ENCODE peak calls at places on chromosomes 3 and 15, in six cellular contexts. U is activated T-cell treated with anti-CD3 and anti-CD28 coated beads for 1 hour, D is transverse colon, Q is foreskin fibroblast, B is AG04450, W is progenitor cell of endocrine pancreas. X is an unnamed sample.

GRCh38 chr3:58041826-58042324 is 33.7 kb downstream of the FLNB start:
- DNase-seq in W (no peak), B (peak; percentile 71), D (no peak), U (no peak), Q (no peak), X (no peak)

GRCh38 chr3:10553586-10554235 is 48.3 kb upstream of the ATP2B2 start:
- DNase-seq in B (no peak), D (no peak), U (no peak), Q (no peak), W (no peak), X (no peak)

GRCh38 chr3:106542101-106542769 is 673.4 kb upstream of the CBLB start:
- DNase-seq in Q (no peak), W (no peak), D (no peak), B (peak; percentile 15), U (no peak), X (no peak)

GRCh38 chr3:115657168-115657567 is 33.9 kb downstream of the GAP43 start:
- DNase-seq in W (no peak), D (no peak), U (no peak), B (no peak), Q (no peak), X (no peak)

GRCh38 chr3:186705882-186706780 is 11.0 kb upstream of the KNG1 start:
- DNase-seq in B (no peak), Q (no peak), W (no peak), D (no peak), U (no peak), X (no peak)

GRCh38 chr3:100033184-100033583 is 81.1 kb downstream of the FILIP1L start:
- DNase-seq in B (peak; percentile 73), Q (no peak), D (no peak), U (no peak), W (no peak), X (no peak)

GRCh38 chr3:47162695-47163022 is 1.3 kb downstream of the SETD2 start:
- DNase-seq in Q (no peak), B (no peak), U (no peak), W (no peak), D (no peak), X (no peak)

GRCh38 chr15:53936137-53936536 is 42.1 kb upstream of the UNC13C start:
- DNase-seq in Q (no peak), B (no peak), U (no peak), D (no peak), W (no peak), X (no peak)

GRCh38 chr3:11954312-11954934 is 49.8 kb upstream of the SYN2 start:
- DNase-seq in D (peak; percentile 58), B (no peak), W (no peak), U (no peak), Q (no peak), X (no peak)

GRCh38 chr15:60396964-60397771 is 618 bp downstream of the ANXA2 start:
- DNase-seq in D (peak; percentile 86), Q (peak; percentile 74), W (peak; percentile 65), U (peak; percentile 19), B (no peak), X (peak; percentile 85)

GRCh38 chr15:89419370-89419984 is 76.9 kb downstream of the RHCG start:
- DNase-seq in W (peak; percentile 77), D (no peak), B (no peak), Q (no peak), U (no peak), X (no peak)

GRCh38 chr3:16240229-16241023 is 24.3 kb downstream of the DPH3 start:
- DNase-seq in D (no peak), Q (peak; percentile 77), B (no peak), W (no peak), U (no peak), X (no peak)

GRCh38 chr3:123384256-123384655 is 64.6 kb downstream of the ADCY5 start:
- DNase-seq in U (no peak), Q (no peak), W (no peak), D (no peak), B (no peak), X (no peak)

GRCh38 chr3:124885466-124886167 is 1.5 kb downstream of the ITGB5 start:
- DNase-seq in Q (no peak), D (no peak), B (no peak), U (no peak), W (no peak), X (no peak)

GRCh38 chr3:126676919-126677705 is 22.2 kb upstream of the TXNRD3 start:
- DNase-seq in B (no peak), U (no peak), D (no peak), Q (peak; percentile 45), W (no peak), X (no peak)

GRCh38 chr3:155270485-155271342 is 22.8 kb downstream of the STRIT1 start:
- DNase-seq in U (no peak), W (no peak), B (no peak), Q (no peak), D (no peak), X (no peak)

GRCh38 chr3:123390865-123391613 is 57.9 kb downstream of the ADCY5 start:
- DNase-seq in U (no peak), B (no peak), D (no peak), W (no peak), Q (no peak), X (no peak)

GRCh38 chr15:85412956-85413854 is 32.8 kb downstream of the AKAP13 start:
- DNase-seq in D (peak; percentile 77), U (peak; percentile 58), B (peak; percentile 50), Q (peak; percentile 88), W (no peak), X (peak; percentile 90)

GRCh38 chr3:64244011-64244942 is 19.0 kb upstream of the PRICKLE2 start:
- DNase-seq in Q (no peak), U (no peak), B (no peak), W (no peak), D (no peak), X (no peak)

GRCh38 chr3:16300282-16300681 is 35.3 kb downstream of the OXNAD1 start:
- DNase-seq in W (no peak), D (no peak), Q (no peak), B (no peak), U (no peak), X (no peak)

GRCh38 chr15:60907233-60907947 is 321.7 kb downstream of the RORA start:
- DNase-seq in Q (no peak), U (no peak), B (no peak), W (no peak), D (no peak), X (no peak)

GRCh38 chr15:92009162-92009561 is 155.7 kb downstream of the SLCO3A1 start:
- DNase-seq in Q (no peak), D (no peak), U (no peak), W (no peak), B (no peak), X (no peak)

GRCh38 chr3:15055019-15055557 is 10.0 kb downstream of the MRPS25 start:
- DNase-seq in Q (no peak), D (peak; percentile 17), U (peak; percentile 14), W (no peak), B (no peak), X (no peak)

GRCh38 chr15:59812889-59813288 is 123.8 kb upstream of the BNIP2 start:
- DNase-seq in Q (no peak), U (no peak), D (no peak), B (no peak), W (no peak), X (no peak)

GRCh38 chr3:124787490-124788195 is 57.4 kb downstream of the UMPS start:
- DNase-seq in Q (no peak), U (no peak), D (no peak), W (no peak), B (no peak), X (no peak)

GRCh38 chr15:75616766-75617165 is 8.8 kb downstream of the SNUPN start:
- DNase-seq in B (no peak), W (no peak), D (no peak), Q (no peak), U (no peak), X (no peak)

GRCh38 chr3:50582083-50582482 is 12.8 kb downstream of the HEMK1 start:
- DNase-seq in W (no peak), D (no peak), Q (no peak), B (no peak), U (no peak), X (no peak)

GRCh38 chr3:81839504-81840094 is 78.2 kb upstream of the GBE1 start:
- DNase-seq in W (no peak), U (no peak), Q (no peak), D (no peak), B (no peak), X (no peak)

GRCh38 chr3:40044487-40044886 is 235.1 kb downstream of the MYRIP start:
- DNase-seq in D (no peak), U (no peak), Q (peak; percentile 94), B (no peak), W (no peak), X (no peak)

GRCh38 chr3:50467932-50468331 is 35.5 kb downstream of the CACNA2D2 start:
- DNase-seq in D (no peak), B (no peak), W (no peak), U (no peak), Q (no peak), X (no peak)

GRCh38 chr15:77419050-77419835 is 661 bp downstream of the PEAK1 start:
- DNase-seq in U (peak; percentile 9), D (peak; percentile 39), Q (peak; percentile 28), W (peak; percentile 39), B (no peak), X (no peak)

X was measured in CD14-positive monocyte.